ENCODE peak calls at places on chromosome 11, in four cellular contexts. H, J, P and B are unnamed samples.

GRCh38 chr11:112377946-112378345 is 117.3 kb upstream of the PLET1 start:
- DNase-seq in H (no peak), J (no peak), P (no peak), B (no peak)

GRCh38 chr11:58928691-58929090 is 10.6 kb upstream of the GLYATL1 start:
- DNase-seq in J (no peak), P (no peak), H (no peak), B (no peak)

GRCh38 chr11:68448604-68449011 is 11.9 kb upstream of the PPP6R3 start:
- DNase-seq in H (no peak), P (no peak), J (no peak), B (no peak)

GRCh38 chr11:119359365-119360229 is 13.1 kb upstream of the MFRP start:
- DNase-seq in J (no peak), H (no peak), P (no peak), B (no peak)

GRCh38 chr11:13720940-13721339 is 52.5 kb downstream of the FAR1 start:
- DNase-seq in J (no peak), P (no peak), H (peak), B (peak)

GRCh38 chr11:117232022-117232878 is at the start of the genes PCSK7 and RNF214:
- DNase-seq in J (peak), H (peak), P (no peak), B (peak)

GRCh38 chr11:36427876-36428275 is 82.2 kb downstream of the TRAF6 start:
- DNase-seq in J (no peak), H (no peak), P (no peak), B (no peak)

GRCh38 chr11:71182791-71183556 is 69.4 kb downstream of the SHANK2 start:
- DNase-seq in J (no peak), P (no peak), H (no peak), B (no peak)

GRCh38 chr11:70729949-70730348 is 331.6 kb downstream of the CTTN start:
- DNase-seq in J (no peak), H (no peak), P (no peak), B (no peak)

GRCh38 chr11:65305501-65306268 is 9.0 kb upstream of the CDC42EP2 start:
- DNase-seq in H (no peak), P (no peak), J (no peak), B (no peak)

GRCh38 chr11:4658629-4659453 is 15.1 kb downstream of the OR51E1 start:
- DNase-seq in J (no peak), P (no peak), H (no peak), B (no peak)